ENCODE peak calls at places on chromosome 9, in nine cellular contexts. Z is prostate gland; H is GOT3; A is activated CD4-positive, alpha-beta T cell treated with anti-CD3 and anti-CD28 coated beads, Interleukin-2, amount 50 U/mL, for 48 hours; L is stimulated activated CD4-positive, alpha-beta T cell treated with anti-CD3 and anti-CD28 coated beads, Interleukin-15, amount 100 ng/mL, for 48 hours; M is progenitor cell of endocrine pancreas; U is GM19239; J is glutamatergic neuron; O is fibroblast of the aortic adventitia. X is an unnamed sample.

GRCh38 chr9:94853887-94854286 is 127.4 kb downstream of the AOPEP start:
- DNase-seq in U (no peak), Z (no peak), L (no peak), J (no peak), H (no peak), M (no peak), O (no peak), A (no peak), X (no peak)

GRCh38 chr9:129776566-129776937 is 23.7 kb upstream of the PTGES start:
- DNase-seq in L (no peak), A (no peak), M (no peak), H (no peak), Z (no peak), J (no peak), U (no peak), O (peak), X (no peak)

GRCh38 chr9:131810351-131811170 is 70.7 kb upstream of the RAPGEF1 start:
- DNase-seq in O (no peak), A (no peak), H (no peak), U (no peak), M (no peak), J (no peak), L (no peak), Z (no peak), X (no peak)

GRCh38 chr9:30197954-30198353 is 2186.5 kb upstream of the ACO1 start:
- DNase-seq in J (no peak), O (no peak), M (no peak), Z (no peak), A (no peak), H (no peak), U (no peak), L (no peak), X (no peak)

GRCh38 chr9:83304686-83305085 is 233.5 kb downstream of the FRMD3 start:
- DNase-seq in J (peak), A (no peak), M (no peak), U (no peak), H (no peak), Z (peak), L (no peak), O (peak), X (peak)

GRCh38 chr9:71096431-71097108 is 24.9 kb downstream of the TRPM3 start:
- DNase-seq in U (no peak), L (no peak), H (no peak), Z (no peak), A (no peak), O (no peak), M (no peak), J (no peak), X (no peak)

GRCh38 chr9:81575976-81576375 is 113.4 kb downstream of the TLE1 start:
- DNase-seq in U (no peak), Z (no peak), H (no peak), M (no peak), J (no peak), A (no peak), O (peak), L (no peak), X (no peak)

GRCh38 chr9:111955048-111955447 is 58.4 kb downstream of the UGCG start:
- DNase-seq in H (no peak), M (no peak), Z (no peak), L (no peak), A (no peak), U (no peak), O (no peak), J (peak), X (no peak)

GRCh38 chr9:121369595-121370265 is at the start of gene STOM:
- DNase-seq in Z (peak), L (peak), J (peak), H (no peak), A (peak), M (no peak), O (peak), U (no peak), X (peak)

GRCh38 chr9:98087420-98088354 is 31.2 kb downstream of the NANS start:
- DNase-seq in H (no peak), J (peak), O (peak), L (no peak), A (no peak), M (peak), U (no peak), Z (peak), X (no peak)

GRCh38 chr9:99722852-99723251 is 98.8 kb upstream of the NR4A3 start:
- DNase-seq in U (no peak), M (no peak), J (no peak), Z (no peak), H (no peak), A (no peak), L (no peak), O (no peak), X (no peak)

GRCh38 chr9:101693937-101694336 is 44.5 kb downstream of the GRIN3A start:
- DNase-seq in J (no peak), O (no peak), U (no peak), H (no peak), A (no peak), Z (no peak), M (no peak), L (no peak), X (no peak)

GRCh38 chr9:87076825-87077224 is 129.5 kb upstream of the GAS1 start:
- DNase-seq in M (no peak), L (no peak), U (no peak), O (peak), A (no peak), H (no peak), J (no peak), Z (no peak), X (no peak)

GRCh38 chr9:134966270-134966669 is 48.6 kb upstream of the FCN1 start:
- DNase-seq in J (no peak), H (no peak), Z (no peak), M (no peak), A (no peak), U (no peak), L (no peak), O (no peak), X (no peak)

GRCh38 chr9:88106492-88106891 is 31.8 kb downstream of the SPATA31C2 start:
- DNase-seq in L (no peak), O (peak), J (no peak), Z (no peak), U (no peak), A (peak), M (no peak), H (no peak), X (no peak)

GRCh38 chr9:38149647-38150046 is 80.6 kb upstream of the SHB start:
- DNase-seq in U (no peak), O (no peak), J (no peak), A (no peak), M (no peak), Z (no peak), L (no peak), H (no peak), X (no peak)

GRCh38 chr9:128102196-128102595 is 25.3 kb downstream of the PTGES2 start:
- DNase-seq in U (no peak), J (no peak), Z (no peak), A (no peak), M (no peak), O (no peak), H (no peak), L (no peak), X (no peak)

GRCh38 chr9:19510907-19511306 is 102.1 kb downstream of the ACER2 start:
- DNase-seq in M (no peak), A (no peak), U (no peak), O (no peak), H (no peak), L (no peak), J (no peak), Z (no peak), X (no peak)

GRCh38 chr9:91178281-91179236 is 183.2 kb downstream of the AUH start:
- DNase-seq in H (no peak), O (no peak), U (no peak), L (no peak), M (no peak), J (no peak), A (no peak), Z (no peak), X (no peak)

GRCh38 chr9:12604154-12604825 is 88.9 kb upstream of the TYRP1 start:
- DNase-seq in U (no peak), J (no peak), H (no peak), M (no peak), O (peak), A (no peak), L (no peak), Z (no peak), X (no peak)

GRCh38 chr9:32431940-32432555 is 47.6 kb downstream of the ACO1 start:
- DNase-seq in U (no peak), A (peak), Z (peak), H (no peak), J (peak), O (peak), M (peak), L (no peak), X (no peak)

X was measured in thoracic aorta.